ENCODE peak calls at places on chromosomes 3 and 15, in eight cellular contexts. X is transverse colon; E is HepG2; F is ascending aorta; Q is iris pigment epithelial cell; L is activated CD8-positive, alpha-beta memory T cell treated with anti-CD3 and anti-CD28 coated beads, Interleukin-2, amount 10 ng/mL, durations not matched to agents 7 days and 5 days; R is glutamatergic neuron; S is breast epithelium. O is an unnamed sample.

GRCh38 chr3:50450135-50450911 is 53.1 kb downstream of the CACNA2D2 start:
- DNase-seq in X (peak; percentile 66), E (peak; percentile 12), F (peak; percentile 87), Q (peak; percentile 50), L (peak; percentile 89), R (no peak), S (peak; percentile 75), O (no peak)

GRCh38 chr3:12288466-12289129 is at the start of gene PPARG:
- DNase-seq in X (peak; percentile 76), E (peak; percentile 54), F (no peak), Q (peak; percentile 44), L (no peak), R (peak; percentile 37), S (no peak), O (no peak)

GRCh38 chr3:46922426-46922825 is 44.9 kb downstream of the PTH1R start:
- DNase-seq in X (peak; percentile 1), E (no peak), F (no peak), Q (no peak), L (no peak), R (no peak), S (no peak), O (no peak)

GRCh38 chr15:56765252-56765651 is 31.9 kb upstream of the ZNF280D start:
- DNase-seq in X (no peak), E (no peak), F (no peak), Q (peak; percentile 87), L (no peak), R (no peak), S (no peak), O (no peak)

GRCh38 chr3:146882206-146882605 is 277.1 kb upstream of the PLSCR5 start:
- DNase-seq in X (no peak), E (no peak), F (no peak), Q (no peak), L (no peak), R (no peak), S (no peak), O (no peak)

GRCh38 chr3:151468284-151468917 is 7.5 kb upstream of the IGSF10 start:
- DNase-seq in X (peak; percentile 31), E (peak; percentile 63), F (no peak), Q (peak; percentile 64), L (peak; percentile 48), R (no peak), S (no peak), O (no peak)

GRCh38 chr3:151091685-151092352 is 6.4 kb downstream of the MED12L start:
- DNase-seq in X (no peak), E (no peak), F (no peak), Q (peak; percentile 10), L (no peak), R (no peak), S (no peak), O (no peak)

GRCh38 chr15:68550498-68551295 is 28.1 kb upstream of the CORO2B start:
- DNase-seq in X (peak; percentile 78), E (peak; percentile 41), F (no peak), Q (peak; percentile 33), L (peak; percentile 82), R (peak; percentile 84), S (peak; percentile 67), O (no peak)

GRCh38 chr15:45112592-45113379 is 1.2 kb downstream of the DUOX2 start:
- DNase-seq in X (no peak), E (no peak), F (no peak), Q (no peak), L (no peak), R (peak; percentile 49), S (no peak), O (no peak)

GRCh38 chr3:42853056-42853455 is 22.6 kb downstream of the CYP8B1 start:
- DNase-seq in X (no peak), E (no peak), F (no peak), Q (no peak), L (peak; percentile 9), R (no peak), S (no peak), O (no peak)

GRCh38 chr3:8201011-8201410 is 300.6 kb upstream of the LMCD1 start:
- DNase-seq in X (no peak), E (no peak), F (no peak), Q (no peak), L (no peak), R (no peak), S (no peak), O (no peak)

GRCh38 chr15:69344238-69344637 is 45.5 kb downstream of the PAQR5 start:
- DNase-seq in X (no peak), E (no peak), F (no peak), Q (no peak), L (no peak), R (no peak), S (no peak), O (no peak)

GRCh38 chr15:67115567-67115966 is 50.2 kb downstream of the SMAD3 start:
- DNase-seq in X (no peak), E (no peak), F (no peak), Q (no peak), L (no peak), R (no peak), S (no peak), O (no peak)

GRCh38 chr3:156024904-156025303 is 95.5 kb upstream of the KCNAB1 start:
- DNase-seq in X (no peak), E (no peak), F (no peak), Q (peak; percentile 12), L (no peak), R (no peak), S (no peak), O (no peak)

GRCh38 chr3:154356009-154356408 is 31.7 kb upstream of the DHX36 start:
- DNase-seq in X (no peak), E (no peak), F (no peak), Q (no peak), L (no peak), R (no peak), S (no peak), O (no peak)

GRCh38 chr15:35448294-35448693 is 97.7 kb downstream of the DPH6 start:
- DNase-seq in X (no peak), E (no peak), F (no peak), Q (peak; percentile 59), L (no peak), R (no peak), S (no peak), O (no peak)